ENCODE peak calls at places on chromosomes 12 and 14, in four cellular contexts. H, S, P and I are unnamed samples.

GRCh38 chr14:77043984-77044485 is 15.5 kb upstream of the IRF2BPL start:
- DNase-seq in H (no peak), S (no peak), P (no peak), I (no peak)

GRCh38 chr14:58138065-58138718 is 13.8 kb downstream of the ARMH4 start:
- DNase-seq in H (no peak), S (no peak), P (peak; percentile 21), I (no peak)

GRCh38 chr14:67420102-67420739 is 8.3 kb upstream of the PLEK2 start:
- DNase-seq in H (no peak), S (no peak), P (peak; percentile 54), I (no peak)

GRCh38 chr12:32126720-32127119 is 20.1 kb downstream of the BICD1 start:
- DNase-seq in H (no peak), S (no peak), P (no peak), I (no peak)

GRCh38 chr14:55127491-55127951 is 1.5 kb upstream of the LGALS3 start:
- DNase-seq in H (no peak), S (no peak), P (no peak), I (no peak)

GRCh38 chr14:64610049-64610746 is 60.4 kb downstream of the PPP1R36 start:
- DNase-seq in H (no peak), S (no peak), P (no peak), I (peak; percentile 14)

GRCh38 chr12:92065018-92065499 is 80.6 kb downstream of the BTG1 start:
- DNase-seq in H (peak; percentile 78), S (no peak), P (no peak), I (no peak)

GRCh38 chr12:57883057-57883456 is 36.5 kb upstream of the CTDSP2 start:
- DNase-seq in H (no peak), S (no peak), P (no peak), I (no peak)

GRCh38 chr12:88623777-88624548 is 43.7 kb upstream of the KITLG start:
- DNase-seq in H (no peak), S (no peak), P (no peak), I (no peak)

GRCh38 chr14:102363182-102363952 is 626 bp downstream of the TECPR2 start:
- DNase-seq in H (no peak), S (no peak), P (peak; percentile 51), I (no peak)
- TF ChIP-seq EGR1 in H (no peak), S (no peak), P (peak; percentile 10), I (no peak)

DNA sequence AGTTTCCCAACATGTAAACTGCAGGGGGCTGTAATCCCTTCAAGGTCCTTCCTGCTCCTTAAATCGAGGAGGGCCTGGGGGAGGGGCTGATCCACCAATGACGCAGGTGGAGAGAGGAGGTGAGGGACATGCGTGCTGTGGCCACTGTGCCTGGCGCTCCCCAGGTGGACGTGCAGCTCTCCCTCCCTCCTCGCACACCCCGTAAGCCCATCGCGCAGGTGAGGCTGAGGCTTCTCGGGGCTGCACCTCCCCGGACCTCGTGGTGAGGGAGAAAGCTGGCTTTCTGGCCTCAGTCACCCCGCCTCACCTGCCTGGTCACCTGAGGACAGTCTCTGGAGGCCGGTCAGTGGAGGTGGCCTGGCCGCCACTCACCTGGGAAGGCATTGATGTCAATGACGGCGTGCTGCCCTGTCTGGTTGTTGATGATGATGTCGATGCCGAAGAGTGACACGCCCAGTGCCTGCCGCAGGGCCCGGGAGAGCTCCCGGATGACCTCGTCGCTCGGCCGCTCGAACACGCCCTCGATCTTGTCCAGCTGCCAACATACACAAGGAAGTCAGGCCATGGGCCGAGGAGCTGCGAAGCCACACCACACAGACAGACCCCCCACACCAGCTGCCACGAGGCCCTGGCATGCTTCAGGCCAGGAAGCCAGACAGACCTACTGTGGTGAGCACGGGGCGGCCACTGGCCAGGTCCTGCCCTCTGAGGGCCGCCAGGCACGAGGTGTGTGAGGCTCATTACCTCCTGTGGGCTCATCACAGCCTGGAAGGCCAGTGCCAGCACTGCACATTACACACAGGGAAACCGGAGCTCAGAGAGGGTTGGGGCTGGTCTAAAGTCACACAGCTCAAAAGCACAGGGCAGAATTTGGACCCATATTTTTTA is 23.3 kb downstream of the CHGA start:
- DNase-seq in H (no peak), S (peak; percentile 51), P (no peak), I (no peak)
- TF ChIP-seq EGR1 in H (no peak), S (no peak), P (no peak), I (no peak)

GRCh38 chr12:104555650-104556049 is 98.9 kb downstream of the CHST11 start:
- DNase-seq in H (no peak), S (no peak), P (no peak), I (no peak)
- TF ChIP-seq EGR1 in H (no peak), S (no peak), P (no peak), I (no peak)

GRCh38 chr12:53051881-53052412 is 2.1 kb downstream of the TNS2 start:
- DNase-seq in H (no peak), S (no peak), P (no peak), I (no peak)

GRCh38 chr12:53051058-53051880 is 1.4 kb downstream of the TNS2 start:
- DNase-seq in H (no peak), S (no peak), P (no peak), I (no peak)

GRCh38 chr12:53049582-53050318 is at the start of gene TNS2:
- DNase-seq in H (no peak), S (no peak), P (peak; percentile 48), I (peak; percentile 70)

GRCh38 chr12:53048780-53049401 is 974 bp upstream of the TNS2 start:
- DNase-seq in H (no peak), S (no peak), P (peak; percentile 32), I (no peak)

GRCh38 chr12:53050426-53051057 is 677 bp downstream of the TNS2 start:
- DNase-seq in H (no peak), S (no peak), P (no peak), I (no peak)
- TF ChIP-seq EGR1 in H (no peak), S (no peak), P (no peak), I (no peak)

GRCh38 chr14:85438613-85439012 is 91.3 kb upstream of the FLRT2 start:
- DNase-seq in H (no peak), S (no peak), P (no peak), I (no peak)
- TF ChIP-seq EGR1 in H (no peak), S (no peak), P (no peak), I (no peak)